ENCODE peak calls at places on chromosome 17, in eight cellular contexts. X is prostate gland, S is SK-N-SH, V is HCT116, F is breast epithelium, R is Panc1, A is spleen, M is esophagus muscularis mucosa. N is an unnamed sample. For H3K4me1, the result is how much of the 10 kb centered on the place peaks cover.

GRCh38 chr17:68461122-68461539 is 3.8 kb upstream of the WIPI1 start:
- DNase-seq in M (no peak), V (no peak), S (no peak), R (no peak), F (no peak), A (no peak), X (no peak), N (no peak)

GRCh38 chr17:29124135-29124930 is 55.9 kb downstream of the MYO18A start:
- DNase-seq in A (no peak), F (no peak), S (peak), V (no peak), R (no peak), M (no peak), X (no peak), N (no peak)

GRCh38 chr17:21475555-21475954 is 99.4 kb downstream of the KCNJ12 start:
- DNase-seq in A (no peak), F (no peak), S (no peak), X (no peak), R (no peak), V (no peak), M (no peak), N (no peak)

GRCh38 chr17:60390223-60390622 is 1.7 kb downstream of the USP32 start:
- DNase-seq in S (peak), R (no peak), M (no peak), A (no peak), F (no peak), V (no peak), X (no peak), N (no peak)

GRCh38 chr17:50660042-50660886 is 25.6 kb downstream of the ABCC3 start:
- DNase-seq in M (no peak), F (no peak), R (no peak), V (no peak), S (peak), A (no peak), X (peak), N (no peak)

GRCh38 chr17:55717898-55718735 is 4.5 kb downstream of the TMEM100 start:
- DNase-seq in S (peak), X (peak), V (peak), M (no peak), F (peak), A (peak), R (no peak), N (peak)

GRCh38 chr17:32483451-32484019 is 3.3 kb upstream of the CDK5R1 start:
- DNase-seq in R (peak), F (no peak), S (peak), M (no peak), A (peak), X (peak), V (no peak), N (peak)

GRCh38 chr17:30939059-30939689 is 17.4 kb downstream of the ADAP2 start:
- DNase-seq in S (no peak), X (no peak), V (no peak), A (no peak), R (no peak), M (no peak), F (no peak), N (no peak)

GRCh38 chr17:51397361-51398127 is 137.2 kb downstream of the UTP18 start:
- DNase-seq in X (no peak), F (no peak), M (no peak), A (no peak), R (peak), V (peak), S (no peak), N (no peak)

GRCh38 chr17:75370288-75370687 is 35.2 kb downstream of the GRB2 start:
- DNase-seq in R (no peak), X (peak), A (no peak), F (no peak), M (no peak), V (no peak), S (no peak), N (peak)
- H3K4me1 ChIP-seq in R (under half), X (under half), A (half or more), F (under half), M (half or more), V (under half), S (under half), N (half or more)

DNA sequence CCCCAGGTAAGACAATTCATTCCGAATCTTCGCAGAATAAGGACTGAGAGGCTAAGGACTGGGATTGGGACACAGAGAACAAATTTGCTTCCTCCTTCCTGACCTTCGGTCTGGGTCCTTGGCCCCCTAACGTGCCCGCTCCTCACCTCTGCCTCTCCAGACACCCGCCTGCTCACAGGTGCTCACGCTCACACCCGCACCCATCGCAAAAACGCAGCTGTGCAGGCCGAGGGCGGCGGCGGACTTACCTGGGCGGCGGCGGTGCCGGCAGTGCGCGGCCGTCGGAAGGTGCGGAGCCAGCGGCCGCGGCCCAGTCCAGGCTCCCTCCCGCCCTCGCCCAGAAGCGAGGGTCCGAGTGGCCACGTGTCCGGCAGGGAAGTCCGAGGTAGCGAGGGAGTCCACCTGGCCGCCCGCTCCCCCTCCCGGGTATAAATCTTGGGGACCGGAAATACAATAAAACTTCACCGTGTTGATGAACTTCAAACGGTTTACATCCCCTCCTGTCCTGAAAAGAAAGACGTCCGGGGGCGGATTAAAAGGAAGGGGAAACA is 7.2 kb upstream of the HOXB9 start:
- DNase-seq in R (no peak), M (no peak), X (no peak), V (no peak), F (no peak), S (no peak), A (no peak), N (peak)
- TF ChIP-seq POLR2AphosphoS5 in R (no peak), M (no peak), X (no peak), V (no peak), F (no peak), S (no peak), A (no peak), N (no peak)

GRCh38 chr17:1727876-1728630 is 3.5 kb downstream of the WDR81 start:
- DNase-seq in S (peak), V (no peak), A (no peak), R (no peak), F (no peak), M (no peak), X (no peak), N (no peak)
- H3K4me1 ChIP-seq in S (under half), V (under half), A (half or more), R (under half), F (under half), M (half or more), X (under half), N (under half)

GRCh38 chr17:75898791-75899190 is 2.0 kb upstream of the TRIM65 start:
- DNase-seq in S (no peak), A (no peak), V (no peak), M (no peak), R (no peak), X (no peak), F (no peak), N (peak)

GRCh38 chr17:75899353-75899752 is 2.6 kb upstream of the TRIM65 start:
- DNase-seq in S (no peak), A (peak), X (no peak), V (no peak), F (no peak), M (no peak), R (no peak), N (peak)

GRCh38 chr17:75898065-75898464 is 1.3 kb upstream of the TRIM65 start:
- DNase-seq in R (no peak), M (no peak), S (no peak), A (no peak), V (no peak), F (no peak), X (no peak), N (peak)

GRCh38 chr17:75896360-75897075 is at the start of gene TRIM65:
- DNase-seq in R (no peak), M (no peak), S (peak), V (no peak), A (peak), X (peak), F (peak), N (peak)

DNA sequence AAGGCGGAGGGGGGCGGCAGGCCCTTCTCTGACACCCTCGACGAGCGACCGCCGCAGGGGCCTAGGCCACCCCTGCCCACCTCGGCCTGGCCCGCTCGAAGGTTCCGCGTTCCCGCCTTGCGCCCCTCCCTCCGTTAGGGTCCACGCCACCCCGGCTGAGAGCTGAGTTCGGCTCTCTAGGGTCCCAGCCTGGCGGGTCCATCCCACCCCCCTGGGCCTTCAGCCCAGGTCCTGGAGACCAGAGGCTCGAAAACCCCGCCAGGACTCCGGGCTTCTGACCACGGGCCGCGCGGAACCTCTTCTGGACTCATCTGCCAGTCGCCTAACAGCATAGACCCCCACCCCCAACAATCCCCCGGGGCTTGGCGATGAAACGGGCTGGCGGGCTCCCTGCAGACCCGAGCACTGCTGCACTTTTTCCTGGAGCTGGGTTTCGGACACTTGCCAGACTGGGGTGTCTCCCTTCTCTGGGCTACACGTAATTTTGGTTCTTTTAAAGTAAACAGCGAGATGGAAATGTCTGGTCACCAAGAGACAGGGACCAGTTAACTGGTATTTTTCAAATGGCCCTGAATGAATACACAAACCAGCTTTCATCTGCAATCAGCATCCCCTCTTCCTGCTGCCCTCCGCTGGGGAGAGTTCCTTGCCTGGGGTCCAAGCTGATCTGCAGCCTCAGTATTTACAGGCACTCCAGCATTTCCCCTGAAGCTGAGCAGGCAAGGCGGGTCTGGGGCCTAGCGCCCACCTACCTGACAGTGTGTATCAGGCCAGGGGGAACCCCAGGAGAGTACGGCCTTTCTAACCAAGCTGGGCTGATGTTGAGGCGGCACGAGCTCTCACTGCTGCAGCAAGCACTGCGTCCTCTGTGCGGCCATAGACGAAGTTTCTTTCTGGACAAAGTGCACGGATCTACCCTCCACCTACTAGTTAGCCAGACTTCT is 597 bp upstream of the TRIM65 start:
- DNase-seq in M (no peak), S (no peak), F (no peak), A (peak), X (no peak), V (no peak), R (no peak), N (peak)
- TF ChIP-seq POLR2AphosphoS5 in M (no peak), S (no peak), F (no peak), A (no peak), X (no peak), V (peak), R (peak), N (no peak)

DNA sequence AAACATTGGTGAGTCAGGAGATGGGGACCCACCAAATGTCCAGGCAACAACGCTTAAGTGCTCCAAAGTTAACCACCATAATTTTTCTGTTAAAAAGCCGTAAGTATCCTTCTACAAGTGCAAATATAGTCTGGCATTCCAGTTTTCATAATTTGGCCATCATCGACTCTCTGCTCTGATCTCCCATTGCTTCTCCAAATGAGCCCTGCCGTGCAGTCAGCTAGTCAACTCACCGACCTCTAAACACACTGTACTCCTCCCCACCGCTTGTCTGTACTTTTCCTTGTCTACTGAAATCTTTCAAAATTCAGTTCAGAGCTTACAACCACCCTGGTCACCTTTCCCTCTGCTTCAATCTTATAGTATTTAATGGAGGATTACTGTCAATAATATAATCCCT is 52.6 kb upstream of the SLC25A19 start:
- DNase-seq in S (no peak), X (no peak), A (no peak), M (no peak), V (no peak), F (no peak), R (no peak), N (no peak)
- H3K4me1 ChIP-seq in S (under half), X (under half), A (half or more), M (half or more), V (under half), F (under half), R (under half), N (under half)

DNA sequence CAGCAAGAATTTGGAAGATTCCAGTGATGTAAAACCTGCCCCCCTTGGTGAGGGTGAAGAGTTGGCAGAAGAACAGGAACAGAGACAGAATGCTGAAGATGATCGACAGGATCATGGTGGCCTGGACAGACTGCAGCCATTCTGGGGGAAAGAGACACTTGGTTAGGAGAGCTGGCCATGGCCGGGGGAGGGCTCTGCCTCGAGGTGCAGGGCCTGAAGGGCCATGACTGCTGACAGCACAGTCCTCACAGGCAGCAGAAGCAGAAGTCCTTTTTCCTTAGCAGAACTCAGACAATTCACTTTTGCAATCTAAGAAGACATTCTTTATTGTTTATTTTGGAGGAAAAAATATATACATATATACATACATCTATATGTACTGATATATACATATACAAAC is 25.7 kb downstream of the PMP22 start:
- DNase-seq in S (no peak), F (no peak), M (no peak), A (peak), V (no peak), X (no peak), R (no peak), N (no peak)
- TF ChIP-seq POLR2AphosphoS5 in S (no peak), F (no peak), M (no peak), A (no peak), V (no peak), X (no peak), R (no peak), N (no peak)

GRCh38 chr17:4317648-4318047 is 48.8 kb downstream of the UBE2G1 start:
- DNase-seq in S (no peak), V (no peak), R (no peak), X (no peak), M (no peak), F (no peak), A (no peak), N (no peak)

GRCh38 chr17:4316648-4317047 is 49.8 kb downstream of the UBE2G1 start:
- DNase-seq in M (no peak), A (no peak), S (no peak), X (no peak), F (no peak), R (no peak), V (no peak), N (no peak)

GRCh38 chr17:4314618-4315017 is 50.8 kb upstream of the ANKFY1 start:
- DNase-seq in M (no peak), S (no peak), R (no peak), X (no peak), V (no peak), F (no peak), A (no peak), N (no peak)

GRCh38 chr17:4313482-4314114 is 49.8 kb upstream of the ANKFY1 start:
- DNase-seq in F (no peak), R (no peak), A (no peak), X (no peak), V (no peak), M (no peak), S (no peak), N (no peak)

GRCh38 chr17:4314179-4314578 is 50.4 kb upstream of the ANKFY1 start:
- DNase-seq in V (no peak), A (no peak), F (no peak), R (no peak), S (no peak), M (no peak), X (no peak), N (no peak)
- H3K4me1 ChIP-seq in V (under half), A (half or more), F (under half), R (under half), S (under half), M (half or more), X (under half), N (half or more)

DNA sequence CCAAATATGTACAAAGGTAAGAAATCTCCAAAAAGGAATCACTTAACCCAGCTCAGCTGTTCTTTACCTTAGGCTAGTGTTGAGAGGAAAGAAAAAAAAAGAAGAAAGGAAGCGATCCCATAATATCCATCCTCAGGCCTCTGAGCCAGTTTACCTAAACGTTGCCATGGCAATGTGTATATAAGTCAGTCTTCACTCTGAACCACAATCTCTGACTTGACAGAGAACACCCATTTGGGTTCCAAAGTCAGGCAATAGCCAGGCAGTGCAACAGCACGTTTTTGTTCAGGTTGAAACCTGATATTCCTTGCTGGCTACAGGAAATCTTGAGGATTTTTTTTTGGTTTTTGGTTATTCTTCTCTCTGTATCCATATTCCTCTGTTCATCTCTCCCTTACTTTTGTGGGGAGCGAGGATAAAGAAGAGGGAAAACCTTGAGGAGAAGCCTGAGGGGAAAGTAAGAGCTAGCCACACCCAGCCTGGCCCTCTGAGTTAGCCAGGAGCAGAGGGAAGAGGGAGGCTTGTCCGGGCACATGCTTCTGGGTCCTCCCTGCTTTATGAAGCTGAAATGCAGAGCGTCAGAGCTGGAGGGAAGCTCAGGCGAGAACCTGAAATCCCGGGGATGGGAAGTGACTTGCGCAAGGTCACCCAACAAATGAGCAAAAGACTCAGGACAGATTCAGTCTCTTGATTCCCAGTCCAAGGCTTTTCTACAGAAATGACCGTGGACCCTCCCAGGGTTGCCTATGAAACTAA is 152.7 kb downstream of the SOX9 start:
- DNase-seq in R (no peak), V (no peak), S (no peak), M (no peak), F (no peak), A (no peak), X (peak), N (no peak)
- TF ChIP-seq POLR2AphosphoS5 in R (no peak), V (no peak), S (no peak), M (no peak), F (no peak), A (no peak), X (peak), N (no peak)

GRCh38 chr17:81332949-81333570 is 38.0 kb upstream of the SLC38A10 start:
- DNase-seq in V (no peak), A (no peak), X (no peak), S (no peak), F (no peak), M (no peak), R (no peak), N (no peak)

GRCh38 chr17:81330884-81331245 is 35.8 kb upstream of the SLC38A10 start:
- DNase-seq in V (no peak), S (no peak), A (no peak), R (no peak), F (no peak), X (no peak), M (no peak), N (no peak)

GRCh38 chr17:81329927-81330883 is 35.1 kb upstream of the SLC38A10 start:
- DNase-seq in M (no peak), V (no peak), F (no peak), X (no peak), A (no peak), R (no peak), S (no peak), N (no peak)

GRCh38 chr17:81332118-81332834 is 37.2 kb upstream of the SLC38A10 start:
- DNase-seq in F (no peak), V (no peak), X (no peak), R (no peak), A (no peak), S (no peak), M (no peak), N (no peak)

GRCh38 chr17:81331527-81332043 is 36.5 kb upstream of the SLC38A10 start:
- DNase-seq in A (no peak), X (no peak), V (no peak), R (no peak), S (peak), M (no peak), F (no peak), N (no peak)
- H3K4me1 ChIP-seq in A (under half), X (under half), V (half or more), R (half or more), S (half or more), M (half or more), F (under half), N (under half)

DNA sequence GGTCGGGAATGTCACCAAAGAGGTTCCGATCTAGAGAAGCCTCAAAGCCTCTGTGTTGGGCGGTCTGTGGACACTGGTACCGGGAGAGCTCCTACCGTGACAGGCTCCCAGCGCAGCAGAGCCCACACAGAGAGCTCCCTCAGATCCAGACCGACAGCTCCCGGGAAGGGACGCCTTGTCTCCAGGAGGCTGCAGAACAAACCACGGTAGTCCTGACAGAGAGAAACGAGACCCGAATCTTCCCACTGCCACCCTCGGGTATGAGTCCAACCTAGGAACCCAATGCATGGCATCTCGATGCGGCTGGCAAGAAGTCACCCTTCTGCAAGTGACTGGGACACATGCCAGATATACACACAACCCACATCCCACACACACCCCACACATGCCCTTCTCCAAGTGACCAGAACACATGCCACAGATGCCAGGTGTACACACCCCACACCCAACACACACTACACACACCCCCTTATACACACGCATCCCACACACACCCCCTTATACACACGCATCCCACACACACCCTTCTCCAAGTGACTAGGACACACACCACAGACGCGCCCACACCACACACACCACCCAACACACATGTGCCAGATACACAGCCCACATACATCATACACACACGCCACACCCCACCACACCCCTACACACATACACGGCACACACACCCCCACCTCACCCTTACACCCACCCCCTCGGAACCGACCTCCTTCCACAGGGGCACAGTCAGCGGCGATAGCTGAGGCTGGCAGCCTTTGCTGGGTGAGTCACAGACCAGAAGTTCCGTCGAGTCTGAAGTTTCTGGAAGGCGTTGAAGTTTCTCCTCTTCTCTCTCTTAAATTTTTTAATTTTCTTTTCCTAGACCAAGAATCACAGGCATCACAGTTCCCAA is 15.9 kb upstream of the CYTH1 start:
- DNase-seq in V (no peak), S (no peak), M (no peak), X (no peak), F (no peak), R (no peak), A (no peak), N (no peak)
- TF ChIP-seq POLR2AphosphoS5 in V (no peak), S (no peak), M (no peak), X (no peak), F (no peak), R (no peak), A (no peak), N (no peak)

N was measured in sigmoid colon.